ENCODE peak calls at places on chromosomes 4 and X, in six cellular contexts. D is activated CD8-positive, alpha-beta memory T cell treated with anti-CD3 and anti-CD28 coated beads for 4 hours; U is pons; T is AG08395; G is mammary epithelial cell; S is neural progenitor cell. R is an unnamed sample.

GRCh38 chrX:36961590-36961989 is 46.6 kb upstream of the FAM47C start:
- DNase-seq in S (peak), T (no peak), U (no peak), G (no peak), D (no peak), R (no peak)

GRCh38 chr4:159787901-159788300 is 685.0 kb downstream of the RAPGEF2 start:
- DNase-seq in S (no peak), D (no peak), G (peak), T (no peak), U (no peak), R (no peak)

GRCh38 chr4:84499065-84499982 is at the start of gene NKX6-1:
- DNase-seq in S (peak), T (peak), G (peak), D (no peak), U (peak), R (peak)

GRCh38 chr4:31081375-31081774 is 361.2 kb downstream of the PCDH7 start:
- DNase-seq in D (no peak), S (no peak), G (peak), U (no peak), T (peak), R (no peak)

GRCh38 chr4:181957088-181957487 is 286.1 kb upstream of the TENM3 start:
- DNase-seq in G (peak), S (no peak), U (peak), T (peak), D (no peak), R (no peak)

GRCh38 chr4:91935217-91935616 is 368.5 kb upstream of the GRID2 start:
- DNase-seq in G (no peak), U (no peak), S (peak), T (no peak), D (no peak), R (no peak)

GRCh38 chr4:38734886-38735285 is 47.9 kb downstream of the TLR10 start:
- DNase-seq in S (no peak), D (no peak), T (no peak), G (no peak), U (no peak), R (no peak)

GRCh38 chrX:135346975-135347374 is 37.7 kb downstream of the ETDC start:
- DNase-seq in U (no peak), T (no peak), S (no peak), G (no peak), D (no peak), R (no peak)

R was measured in putamen.